ENCODE peak calls at places on chromosome 1, in eight cellular contexts. G, C, A, W, Q, U, P and E are unnamed samples.

GRCh38 chr1:2119886-2120285 is 69.7 kb downstream of the PRKCZ start:
- DNase-seq in U (no peak), W (no peak), C (no peak), P (peak; percentile 30), A (no peak), Q (no peak), G (no peak), E (no peak)

GRCh38 chr1:10762153-10762523 is 34.3 kb downstream of the CASZ1 start:
- DNase-seq in Q (peak; percentile 55), U (no peak), P (no peak), C (no peak), A (no peak), W (no peak), G (no peak), E (no peak)

GRCh38 chr1:80158771-80159170 is 1152.2 kb upstream of the ADGRL4 start:
- DNase-seq in P (no peak), A (no peak), C (no peak), G (no peak), U (no peak), W (no peak), Q (no peak), E (no peak)

GRCh38 chr1:7224081-7224534 is 438.9 kb downstream of the CAMTA1 start:
- DNase-seq in W (no peak), A (no peak), Q (no peak), P (no peak), G (no peak), C (no peak), U (no peak), E (no peak)

GRCh38 chr1:119742193-119742592 is 26.5 kb downstream of the HMGCS2 start:
- DNase-seq in Q (peak; percentile 32), A (no peak), C (no peak), G (no peak), P (no peak), U (no peak), W (peak; percentile 38), E (no peak)

GRCh38 chr1:18618546-18619466 is 11.8 kb upstream of the PAX7 start:
- DNase-seq in A (no peak), G (peak; percentile 59), U (no peak), C (no peak), W (no peak), Q (no peak), P (no peak), E (no peak)

GRCh38 chr1:47997289-47998200 is at the start of gene TRABD2B:
- DNase-seq in Q (peak; percentile 82), G (peak; percentile 91), U (peak; percentile 81), P (peak; percentile 89), W (peak; percentile 34), A (peak; percentile 83), C (peak; percentile 96), E (peak; percentile 51)

GRCh38 chr1:205137901-205138300 is 16.1 kb upstream of the RBBP5 start:
- DNase-seq in Q (no peak), A (no peak), P (no peak), W (no peak), C (no peak), U (no peak), G (no peak), E (no peak)

GRCh38 chr1:226948480-226948879 is 8.4 kb downstream of the COQ8A start:
- DNase-seq in W (no peak), A (no peak), C (no peak), G (no peak), U (no peak), Q (no peak), P (no peak), E (no peak)

GRCh38 chr1:9884805-9885204 is 25.3 kb downstream of the CTNNBIP1 start:
- DNase-seq in C (no peak), Q (no peak), A (no peak), P (no peak), U (no peak), W (no peak), G (no peak), E (no peak)

GRCh38 chr1:39130297-39130696 is 74.2 kb upstream of the MACF1 start:
- DNase-seq in A (no peak), C (no peak), W (peak; percentile 87), U (no peak), Q (no peak), P (no peak), G (no peak), E (no peak)

GRCh38 chr1:178143730-178144343 is 49.9 kb downstream of the RASAL2 start:
- DNase-seq in W (peak; percentile 51), C (no peak), Q (no peak), A (no peak), U (no peak), G (no peak), P (no peak), E (no peak)

DNA sequence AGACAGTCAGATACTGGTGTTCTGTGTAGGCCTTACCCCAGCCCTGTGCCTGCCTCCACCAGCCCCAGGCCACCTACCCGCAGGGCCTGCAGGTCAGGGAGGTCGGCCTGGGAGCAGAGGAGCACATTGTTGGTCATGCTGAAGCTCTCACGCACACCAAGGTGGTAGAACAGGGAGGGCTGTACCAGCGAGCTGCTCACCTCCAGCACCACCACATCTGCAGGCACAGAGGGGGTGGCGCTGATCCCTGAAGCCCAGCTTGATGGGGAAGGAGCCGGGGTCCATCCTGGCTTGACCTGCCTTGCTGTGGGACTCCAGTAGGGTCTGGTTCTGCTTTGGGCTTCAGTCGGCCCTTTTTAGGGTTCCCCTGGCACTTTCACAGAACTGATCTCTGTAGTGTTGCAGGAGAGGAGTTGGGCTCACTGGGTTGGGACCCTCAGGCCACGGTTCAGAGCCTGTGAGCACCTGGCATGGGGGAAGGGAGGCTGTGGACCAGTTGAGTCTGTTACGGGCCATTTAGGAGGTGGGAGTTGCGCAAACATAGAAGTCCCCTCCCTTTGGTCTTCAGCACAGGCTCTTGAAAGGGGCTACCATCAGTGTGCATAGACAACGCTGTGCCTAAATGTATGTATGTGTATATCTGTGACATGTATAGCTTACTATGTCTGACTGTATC is 1.9 kb downstream of the MAP3K6 start:
- DNase-seq in P (peak; percentile 58), A (no peak), G (no peak), W (no peak), U (no peak), Q (no peak), C (no peak), E (no peak)
- H3K27ac ChIP-seq in P (peak overlapping the region; percentile 96), A (peak overlapping the region; percentile 86), G (peak overlapping the region; percentile 51), W (peak overlapping the region; percentile 52), U (peak overlapping the region; percentile 96), Q (peak overlapping the region; percentile 98), C (peak overlapping the region; percentile 94), E (peak overlapping the region; percentile 99)

GRCh38 chr1:113147073-113147625 is 74.2 kb downstream of the LRIG2 start:
- DNase-seq in Q (no peak), W (no peak), C (peak; percentile 75), P (no peak), G (peak; percentile 9), A (no peak), U (no peak), E (no peak)
- TF ChIP-seq CTCF in Q (no peak), W (no peak), C (no peak), P (no peak), G (no peak), A (no peak), U (no peak), E (no peak)

GRCh38 chr1:94335447-94335846 is 82.7 kb upstream of the ABCD3 start:
- DNase-seq in G (no peak), Q (no peak), A (no peak), P (no peak), C (no peak), W (no peak), U (no peak), E (no peak)

GRCh38 chr1:94336991-94337390 is 81.2 kb upstream of the ABCD3 start:
- DNase-seq in W (no peak), Q (no peak), P (no peak), A (no peak), U (no peak), C (no peak), G (no peak), E (no peak)

GRCh38 chr1:94335950-94336349 is 82.2 kb upstream of the ABCD3 start:
- DNase-seq in Q (peak; percentile 79), A (peak; percentile 52), C (peak; percentile 51), P (no peak), G (peak; percentile 90), W (peak; percentile 95), U (peak; percentile 66), E (peak; percentile 62)

GRCh38 chr1:94342416-94342815 is 75.8 kb upstream of the ABCD3 start:
- DNase-seq in W (no peak), U (no peak), G (no peak), P (no peak), C (no peak), A (no peak), Q (no peak), E (no peak)

GRCh38 chr1:94339229-94339927 is 78.8 kb upstream of the ABCD3 start:
- DNase-seq in C (no peak), G (no peak), Q (no peak), U (no peak), P (no peak), W (no peak), A (no peak), E (no peak)
- H3K4me1 ChIP-seq in C (peaks cover 6% of the 10 kb centered on the region), G (no peaks in the 10 kb centered on the region), Q (peaks cover 12% of the 10 kb centered on the region), U (no peaks in the 10 kb centered on the region), P (peaks cover 12% of the 10 kb centered on the region), W (peaks cover 2% of the 10 kb centered on the region), A (peaks cover 6% of the 10 kb centered on the region), E (no peaks in the 10 kb centered on the region)

GRCh38 chr1:23421752-23422312 is 2.7 kb downstream of the TCEA3 start:
- DNase-seq in A (no peak), W (peak; percentile 90), P (no peak), Q (no peak), U (no peak), G (no peak), C (peak; percentile 45), E (no peak)

GRCh38 chr1:23424171-23424959 is at the start of gene TCEA3:
- DNase-seq in Q (peak; percentile 63), U (peak; percentile 59), A (peak; percentile 73), W (no peak), P (peak; percentile 82), C (peak; percentile 41), G (peak; percentile 51), E (peak; percentile 57)

GRCh38 chr1:23422955-23423354 is 1.6 kb downstream of the TCEA3 start:
- DNase-seq in G (no peak), P (no peak), Q (no peak), A (no peak), C (no peak), W (no peak), U (no peak), E (no peak)

GRCh38 chr1:23422313-23422877 is 2.2 kb downstream of the TCEA3 start:
- DNase-seq in A (peak; percentile 73), G (no peak), Q (peak; percentile 82), U (peak; percentile 76), W (peak; percentile 82), C (peak; percentile 73), P (peak; percentile 85), E (peak; percentile 65)

DNA sequence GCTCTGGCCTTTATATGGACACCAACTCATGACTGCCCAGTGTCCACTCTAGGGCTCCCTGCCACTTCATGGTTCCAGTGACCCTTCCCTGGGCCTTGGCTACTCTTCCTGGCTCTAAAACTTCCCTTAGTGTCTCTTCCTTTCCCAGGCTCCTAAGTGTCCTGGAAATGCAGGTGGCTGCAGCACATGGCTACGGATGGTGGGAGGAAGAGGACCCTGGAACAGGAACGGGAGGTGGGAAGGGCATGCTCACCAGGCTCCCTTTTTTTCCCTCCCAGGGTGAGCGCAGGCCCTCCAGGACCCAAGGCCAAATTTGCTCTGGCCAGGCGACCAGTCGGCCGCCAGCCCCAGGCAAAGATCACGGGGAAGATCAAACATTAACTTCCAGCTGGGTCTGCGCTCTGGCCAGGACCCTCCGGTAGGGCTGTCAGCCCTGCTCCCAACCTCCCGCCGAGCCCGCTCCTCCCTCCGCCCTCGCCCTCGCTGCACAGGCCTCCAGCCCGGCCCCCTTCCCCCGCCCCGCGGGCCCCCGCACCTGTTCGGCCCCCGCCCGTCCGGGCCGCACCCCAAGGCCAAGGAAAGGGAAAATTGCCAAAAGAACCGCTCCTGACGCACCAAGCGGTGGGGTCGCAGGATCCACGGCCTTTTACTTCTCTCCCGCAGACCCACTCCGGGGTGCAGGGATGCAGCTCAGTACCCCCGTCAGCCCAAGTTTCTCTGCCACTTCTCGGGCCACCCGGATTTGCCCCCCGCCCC is 955 bp downstream of the TCEA3 start:
- DNase-seq in U (peak; percentile 56), C (peak; percentile 86), G (peak; percentile 41), W (no peak), A (peak; percentile 63), P (peak; percentile 88), Q (peak; percentile 48), E (peak; percentile 80)
- H3K27ac ChIP-seq in U (peak overlapping the region; percentile 85), C (no peak overlapping the region), G (no peak overlapping the region), W (no peak overlapping the region), A (peak overlapping the region; percentile 92), P (peak overlapping the region; percentile 42), Q (peak overlapping the region; percentile 86), E (peak overlapping the region; percentile 94)